ENCODE peak calls at places on chromosomes 13 and 19, in six cellular contexts. T is stimulated activated naive B cell treated with anti-CD40 and anti-IgM and Interleukin-4, amounts not matched to agents 10 μg/mL and 1 μg/mL and 100 μg/mL, for 72 hours; Y is Calu3; X is body of pancreas; W is NCI-H2171 treated with DMSO at 0.1 percent for 48 hours; C is A549. A is an unnamed sample.

GRCh38 chr13:40193290-40194203 is 472.9 kb downstream of the FOXO1 start:
- DNase-seq in T (no peak), Y (no peak), X (no peak), W (no peak), C (no peak), A (no peak)

GRCh38 chr13:27403252-27403678 is 21.2 kb upstream of the GTF3A start:
- DNase-seq in T (no peak), Y (no peak), X (peak), W (no peak), C (no peak), A (peak)

GRCh38 chr19:42313096-42313839 is at the start of gene TMEM145:
- DNase-seq in T (no peak), Y (peak), X (peak), W (peak), C (peak), A (peak)

GRCh38 chr13:102400619-102401125 is 1.2 kb downstream of the FGF14 start:
- DNase-seq in T (no peak), Y (no peak), X (peak), W (no peak), C (no peak), A (peak)

GRCh38 chr19:40803857-40804782 is 5.1 kb downstream of the EGLN2 start:
- DNase-seq in T (peak), Y (no peak), X (peak), W (no peak), C (no peak), A (no peak)

GRCh38 chr19:38734426-38735256 is 9.6 kb downstream of the CAPN12 start:
- DNase-seq in T (no peak), Y (peak), X (peak), W (no peak), C (peak), A (no peak)

GRCh38 chr19:49976496-49976895 is 15.5 kb upstream of the SIGLEC11 start:
- DNase-seq in T (no peak), Y (no peak), X (no peak), W (no peak), C (no peak), A (no peak)

GRCh38 chr13:24982333-24982999 is 113.5 kb upstream of the PABPC3 start:
- DNase-seq in T (no peak), Y (no peak), X (no peak), W (peak), C (no peak), A (no peak)

GRCh38 chr19:18736415-18737336 is 53.2 kb downstream of the CRTC1 start:
- DNase-seq in T (no peak), Y (no peak), X (peak), W (no peak), C (no peak), A (no peak)

GRCh38 chr19:42764836-42765235 is 642 bp downstream of the PSG8 start:
- DNase-seq in T (no peak), Y (no peak), X (no peak), W (no peak), C (no peak), A (no peak)

GRCh38 chr19:5360003-5360820 is 19.6 kb upstream of the PTPRS start:
- DNase-seq in T (no peak), Y (peak), X (no peak), W (no peak), C (no peak), A (no peak)

GRCh38 chr19:7482584-7483439 is 6.0 kb downstream of the PEX11G start:
- DNase-seq in T (no peak), Y (no peak), X (no peak), W (peak), C (no peak), A (peak)

GRCh38 chr13:40668335-40668734 is 1.9 kb upstream of the FOXO1 start:
- DNase-seq in T (peak), Y (peak), X (no peak), W (no peak), C (peak), A (peak)

GRCh38 chr13:19633340-19634128 is at the start of gene MPHOSPH8:
- DNase-seq in T (peak), Y (peak), X (peak), W (peak), C (peak), A (peak)

GRCh38 chr19:14127929-14128509 is 8.4 kb downstream of the ASF1B start:
- DNase-seq in T (no peak), Y (no peak), X (peak), W (no peak), C (no peak), A (no peak)

GRCh38 chr19:14661372-14661924 is 13.2 kb downstream of the ADGRE3 start:
- DNase-seq in T (no peak), Y (no peak), X (no peak), W (no peak), C (no peak), A (no peak)

GRCh38 chr19:39599116-39599515 is 3.2 kb upstream of the LGALS13 start:
- DNase-seq in T (no peak), Y (peak), X (no peak), W (no peak), C (no peak), A (peak)

GRCh38 chr19:54026656-54027055 is 35.2 kb downstream of the CACNG6 start:
- DNase-seq in T (no peak), Y (no peak), X (no peak), W (no peak), C (no peak), A (no peak)

A was measured in RWPE1.